ENCODE peak calls at places on chromosomes 1 and 21, in seven cellular contexts. One of them, this sample, is unnamed.

GRCh38 chr1:35111106-35111505 is 31.9 kb downstream of the ZMYM1 start:
- DNase-seq in cardiac muscle cell: no peak
- DNase-seq in mesenchymal stem cell: peak; percentile 70
- DNase-seq in IMR-90: peak; percentile 92
- DNase-seq in fibroblast of lung: peak; percentile 87
- DNase-seq in CD8-positive, alpha-beta T cell: no peak
- DNase-seq in hepatocyte: no peak
- DNase-seq in this sample: no peak

GRCh38 chr1:78339490-78339889 is 151.3 kb upstream of the PTGFR start:
- DNase-seq in hepatocyte: no peak
- DNase-seq in cardiac muscle cell: no peak
- DNase-seq in IMR-90: peak; percentile 80
- DNase-seq in mesenchymal stem cell: peak; percentile 43
- DNase-seq in fibroblast of lung: peak; percentile 86
- DNase-seq in CD8-positive, alpha-beta T cell: no peak
- DNase-seq in this sample: no peak

GRCh38 chr1:184237588-184237987 is 149.2 kb upstream of the C1orf21 start:
- DNase-seq in cardiac muscle cell: no peak
- DNase-seq in fibroblast of lung: no peak
- DNase-seq in hepatocyte: no peak
- DNase-seq in mesenchymal stem cell: no peak
- DNase-seq in CD8-positive, alpha-beta T cell: no peak
- DNase-seq in IMR-90: no peak
- DNase-seq in this sample: no peak

GRCh38 chr21:34737115-34737514 is 68.3 kb downstream of the CLIC6 start:
- DNase-seq in fibroblast of lung: peak; percentile 49
- DNase-seq in cardiac muscle cell: no peak
- DNase-seq in CD8-positive, alpha-beta T cell: no peak
- DNase-seq in IMR-90: no peak
- DNase-seq in hepatocyte: no peak
- DNase-seq in mesenchymal stem cell: peak; percentile 3
- DNase-seq in this sample: no peak

GRCh38 chr1:171911506-171911905 is 70.2 kb downstream of the DNM3 start:
- DNase-seq in cardiac muscle cell: peak; percentile 49
- DNase-seq in CD8-positive, alpha-beta T cell: no peak
- DNase-seq in mesenchymal stem cell: peak; percentile 6
- DNase-seq in IMR-90: no peak
- DNase-seq in fibroblast of lung: peak; percentile 10
- DNase-seq in hepatocyte: peak; percentile 14
- DNase-seq in this sample: no peak

GRCh38 chr1:154520333-154520732 is 18.1 kb upstream of the SHE start:
- DNase-seq in hepatocyte: no peak
- DNase-seq in CD8-positive, alpha-beta T cell: no peak
- DNase-seq in mesenchymal stem cell: no peak
- DNase-seq in fibroblast of lung: peak; percentile 5
- DNase-seq in cardiac muscle cell: no peak
- DNase-seq in IMR-90: peak; percentile 2
- DNase-seq in this sample: no peak

GRCh38 chr1:28172690-28173150 is 3.8 kb downstream of the PTAFR start:
- DNase-seq in fibroblast of lung: peak; percentile 23
- DNase-seq in mesenchymal stem cell: peak; percentile 34
- DNase-seq in IMR-90: no peak
- DNase-seq in CD8-positive, alpha-beta T cell: no peak
- DNase-seq in cardiac muscle cell: peak; percentile 48
- DNase-seq in hepatocyte: peak; percentile 60
- DNase-seq in this sample: peak; percentile 82

GRCh38 chr21:41419921-41420862 is 5.8 kb upstream of the MX1 start:
- DNase-seq in CD8-positive, alpha-beta T cell: no peak
- DNase-seq in mesenchymal stem cell: peak; percentile 93
- DNase-seq in fibroblast of lung: peak; percentile 88
- DNase-seq in IMR-90: peak; percentile 84
- DNase-seq in hepatocyte: peak; percentile 92
- DNase-seq in cardiac muscle cell: peak; percentile 44
- DNase-seq in this sample: peak; percentile 92

GRCh38 chr1:201499795-201500669 is 6.9 kb downstream of the CSRP1 start:
- DNase-seq in cardiac muscle cell: no peak
- DNase-seq in CD8-positive, alpha-beta T cell: no peak
- DNase-seq in fibroblast of lung: no peak
- DNase-seq in IMR-90: no peak
- DNase-seq in mesenchymal stem cell: no peak
- DNase-seq in hepatocyte: no peak
- DNase-seq in this sample: no peak

GRCh38 chr1:90724926-90725325 is 7.8 kb upstream of the BARHL2 start:
- DNase-seq in mesenchymal stem cell: no peak
- DNase-seq in cardiac muscle cell: no peak
- DNase-seq in IMR-90: no peak
- DNase-seq in CD8-positive, alpha-beta T cell: no peak
- DNase-seq in fibroblast of lung: no peak
- DNase-seq in hepatocyte: no peak
- DNase-seq in this sample: no peak

GRCh38 chr1:161238039-161238473 is at the start of gene NR1I3:
- DNase-seq in fibroblast of lung: no peak
- DNase-seq in hepatocyte: peak; percentile 80
- DNase-seq in mesenchymal stem cell: no peak
- DNase-seq in CD8-positive, alpha-beta T cell: no peak
- DNase-seq in cardiac muscle cell: no peak
- DNase-seq in IMR-90: no peak
- DNase-seq in this sample: peak; percentile 87

GRCh38 chr1:223708001-223708359 is 4.4 kb upstream of the CAPN2 start:
- DNase-seq in cardiac muscle cell: no peak
- DNase-seq in CD8-positive, alpha-beta T cell: no peak
- DNase-seq in IMR-90: no peak
- DNase-seq in fibroblast of lung: no peak
- DNase-seq in hepatocyte: no peak
- DNase-seq in mesenchymal stem cell: no peak
- DNase-seq in this sample: peak; percentile 71

DNA sequence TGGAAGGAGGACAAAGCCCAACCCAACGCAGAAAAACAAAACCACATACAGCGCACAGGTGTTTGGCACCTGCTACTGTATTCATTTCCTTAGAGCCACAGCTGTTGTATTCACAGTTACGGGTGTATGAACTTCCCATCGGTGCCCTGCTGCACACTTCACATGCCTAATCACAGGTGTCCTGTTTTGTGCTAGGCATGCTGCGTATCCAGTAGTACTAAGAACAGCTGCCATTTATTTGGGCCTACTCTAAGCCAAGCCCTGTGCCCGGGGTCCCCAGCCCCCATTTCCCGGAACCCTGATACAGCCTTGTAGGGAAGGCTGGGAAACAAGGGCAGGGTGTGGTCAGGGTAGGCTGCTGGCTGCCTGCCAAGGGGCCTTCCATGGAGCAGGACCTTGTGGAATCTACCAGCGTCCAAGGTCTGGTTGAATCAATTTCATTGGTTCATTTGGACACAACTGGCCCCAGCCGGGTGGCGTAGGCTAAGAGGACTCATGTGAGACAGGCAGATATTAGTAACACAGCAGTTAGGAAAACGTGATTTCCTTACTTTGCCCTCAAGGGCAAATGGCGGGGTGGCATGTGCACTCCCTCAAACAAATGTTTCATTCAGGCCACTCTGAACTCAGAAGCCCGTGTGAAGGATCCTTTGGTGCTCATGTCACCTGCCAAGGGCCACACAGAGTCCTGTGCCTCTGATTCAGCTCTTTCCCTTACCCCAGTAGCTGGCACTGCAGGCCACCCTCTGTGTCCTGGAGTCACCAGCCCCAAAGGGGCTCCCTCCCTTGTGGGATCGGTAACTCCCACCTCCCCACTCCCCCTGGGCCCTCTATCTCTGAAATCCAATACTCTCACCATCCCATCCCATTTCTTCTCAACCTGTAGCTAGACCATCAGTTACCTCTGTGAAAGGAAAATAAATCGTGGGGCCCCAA is 986 bp upstream of the RNF186 start:
- DNase-seq in fibroblast of lung: no peak
- DNase-seq in hepatocyte: peak; percentile 86
- DNase-seq in CD8-positive, alpha-beta T cell: no peak
- DNase-seq in mesenchymal stem cell: no peak
- DNase-seq in IMR-90: no peak
- DNase-seq in cardiac muscle cell: no peak
- DNase-seq in this sample: peak; percentile 97
- H3K27ac ChIP-seq in fibroblast of lung: no peak overlapping the region
- H3K27ac ChIP-seq in hepatocyte: peak overlapping the region; percentile 93
- H3K27ac ChIP-seq in CD8-positive, alpha-beta T cell: no peak overlapping the region
- H3K27ac ChIP-seq in mesenchymal stem cell: no peak overlapping the region
- H3K27ac ChIP-seq in IMR-90: no peak overlapping the region
- H3K27ac ChIP-seq in cardiac muscle cell: no peak overlapping the region
- H3K27ac ChIP-seq in this sample: peak overlapping the region; percentile 92

GRCh38 chr1:231318568-231318967 is 19.1 kb downstream of the EXOC8 start:
- DNase-seq in CD8-positive, alpha-beta T cell: no peak
- DNase-seq in fibroblast of lung: no peak
- DNase-seq in IMR-90: no peak
- DNase-seq in mesenchymal stem cell: no peak
- DNase-seq in hepatocyte: no peak
- DNase-seq in cardiac muscle cell: no peak
- DNase-seq in this sample: no peak
- H3K27me3 ChIP-seq in CD8-positive, alpha-beta T cell: no peaks in the 10 kb centered on the region
- H3K27me3 ChIP-seq in fibroblast of lung: no peaks in the 10 kb centered on the region
- H3K27me3 ChIP-seq in IMR-90: no peaks in the 10 kb centered on the region
- H3K27me3 ChIP-seq in mesenchymal stem cell: no peaks in the 10 kb centered on the region
- H3K27me3 ChIP-seq in hepatocyte: no peaks in the 10 kb centered on the region
- H3K27me3 ChIP-seq in cardiac muscle cell: no peaks in the 10 kb centered on the region
- H3K27me3 ChIP-seq in this sample: no peaks in the 10 kb centered on the region

DNA sequence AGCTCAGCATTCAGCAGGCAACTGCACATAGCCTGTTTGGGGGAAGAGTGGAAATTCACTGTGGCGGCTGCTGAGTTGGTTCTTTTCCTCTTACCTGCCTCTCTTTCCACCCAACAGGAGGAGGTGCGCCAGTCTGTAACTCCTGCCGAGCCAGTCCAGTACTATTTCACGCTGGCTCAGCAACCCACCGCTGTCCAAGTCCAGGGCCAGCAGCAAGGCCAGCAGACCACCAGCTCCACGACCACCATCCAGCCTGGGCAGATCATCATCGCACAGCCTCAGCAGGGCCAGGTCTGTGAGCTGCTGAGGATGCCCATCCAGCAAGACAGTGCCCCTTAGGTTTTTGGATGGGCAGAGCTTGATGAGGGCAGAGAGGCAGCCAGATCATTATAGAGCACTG is 25.6 kb upstream of the KCNQ4 start:
- DNase-seq in hepatocyte: no peak
- DNase-seq in CD8-positive, alpha-beta T cell: no peak
- DNase-seq in mesenchymal stem cell: no peak
- DNase-seq in fibroblast of lung: no peak
- DNase-seq in cardiac muscle cell: no peak
- DNase-seq in IMR-90: no peak
- DNase-seq in this sample: no peak
- H3K36me3 ChIP-seq in hepatocyte: no peaks in the 10 kb centered on the region
- H3K36me3 ChIP-seq in CD8-positive, alpha-beta T cell: peaks cover 50% of the 10 kb centered on the region
- H3K36me3 ChIP-seq in mesenchymal stem cell: peaks cover 53% of the 10 kb centered on the region
- H3K36me3 ChIP-seq in fibroblast of lung: peaks cover 7% of the 10 kb centered on the region
- H3K36me3 ChIP-seq in cardiac muscle cell: peaks cover 88% of the 10 kb centered on the region
- H3K36me3 ChIP-seq in IMR-90: peaks cover 50% of the 10 kb centered on the region
- H3K36me3 ChIP-seq in this sample: peaks cover 11% of the 10 kb centered on the region

GRCh38 chr1:174023438-174023837 is 1.3 kb upstream of the RC3H1 start:
- DNase-seq in IMR-90: peak; percentile 50
- DNase-seq in CD8-positive, alpha-beta T cell: no peak
- DNase-seq in fibroblast of lung: peak; percentile 50
- DNase-seq in mesenchymal stem cell: peak; percentile 86
- DNase-seq in cardiac muscle cell: peak; percentile 47
- DNase-seq in hepatocyte: peak; percentile 69
- DNase-seq in this sample: peak; percentile 91
- H3K27ac ChIP-seq in IMR-90: no peak overlapping the region
- H3K27ac ChIP-seq in CD8-positive, alpha-beta T cell: no peak overlapping the region
- H3K27ac ChIP-seq in fibroblast of lung: no peak overlapping the region
- H3K27ac ChIP-seq in mesenchymal stem cell: peak overlapping the region; percentile 23
- H3K27ac ChIP-seq in cardiac muscle cell: peak overlapping the region; percentile 94
- H3K27ac ChIP-seq in hepatocyte: peak overlapping the region; percentile 97
- H3K27ac ChIP-seq in this sample: peak overlapping the region; percentile 30

GRCh38 chr1:207424570-207425131 is 29.5 kb upstream of the CR2 start:
- DNase-seq in fibroblast of lung: no peak
- DNase-seq in IMR-90: no peak
- DNase-seq in cardiac muscle cell: no peak
- DNase-seq in mesenchymal stem cell: no peak
- DNase-seq in CD8-positive, alpha-beta T cell: no peak
- DNase-seq in hepatocyte: no peak
- DNase-seq in this sample: peak; percentile 24

GRCh38 chr1:207418336-207418735 is 35.8 kb upstream of the CR2 start:
- DNase-seq in CD8-positive, alpha-beta T cell: no peak
- DNase-seq in hepatocyte: no peak
- DNase-seq in cardiac muscle cell: no peak
- DNase-seq in IMR-90: no peak
- DNase-seq in fibroblast of lung: no peak
- DNase-seq in mesenchymal stem cell: no peak
- DNase-seq in this sample: no peak

GRCh38 chr1:207421078-207421477 is 33.0 kb upstream of the CR2 start:
- DNase-seq in mesenchymal stem cell: no peak
- DNase-seq in IMR-90: no peak
- DNase-seq in fibroblast of lung: no peak
- DNase-seq in hepatocyte: no peak
- DNase-seq in CD8-positive, alpha-beta T cell: no peak
- DNase-seq in cardiac muscle cell: no peak
- DNase-seq in this sample: no peak

GRCh38 chr1:207423560-207424292 is 30.4 kb upstream of the CR2 start:
- DNase-seq in cardiac muscle cell: no peak
- DNase-seq in hepatocyte: peak; percentile 10
- DNase-seq in CD8-positive, alpha-beta T cell: no peak
- DNase-seq in IMR-90: no peak
- DNase-seq in fibroblast of lung: no peak
- DNase-seq in mesenchymal stem cell: no peak
- DNase-seq in this sample: peak; percentile 9

GRCh38 chr1:207420109-207420508 is 34.0 kb upstream of the CR2 start:
- DNase-seq in IMR-90: no peak
- DNase-seq in cardiac muscle cell: no peak
- DNase-seq in CD8-positive, alpha-beta T cell: no peak
- DNase-seq in mesenchymal stem cell: no peak
- DNase-seq in fibroblast of lung: no peak
- DNase-seq in hepatocyte: no peak
- DNase-seq in this sample: no peak
- H3K27me3 ChIP-seq in IMR-90: peaks cover 1% of the 10 kb centered on the region
- H3K27me3 ChIP-seq in cardiac muscle cell: peaks cover 8% of the 10 kb centered on the region
- H3K27me3 ChIP-seq in CD8-positive, alpha-beta T cell: no peaks in the 10 kb centered on the region
- H3K27me3 ChIP-seq in mesenchymal stem cell: peaks cover 25% of the 10 kb centered on the region
- H3K27me3 ChIP-seq in fibroblast of lung: no peaks in the 10 kb centered on the region
- H3K27me3 ChIP-seq in hepatocyte: peaks cover 4% of the 10 kb centered on the region
- H3K27me3 ChIP-seq in this sample: no peaks in the 10 kb centered on the region

DNA sequence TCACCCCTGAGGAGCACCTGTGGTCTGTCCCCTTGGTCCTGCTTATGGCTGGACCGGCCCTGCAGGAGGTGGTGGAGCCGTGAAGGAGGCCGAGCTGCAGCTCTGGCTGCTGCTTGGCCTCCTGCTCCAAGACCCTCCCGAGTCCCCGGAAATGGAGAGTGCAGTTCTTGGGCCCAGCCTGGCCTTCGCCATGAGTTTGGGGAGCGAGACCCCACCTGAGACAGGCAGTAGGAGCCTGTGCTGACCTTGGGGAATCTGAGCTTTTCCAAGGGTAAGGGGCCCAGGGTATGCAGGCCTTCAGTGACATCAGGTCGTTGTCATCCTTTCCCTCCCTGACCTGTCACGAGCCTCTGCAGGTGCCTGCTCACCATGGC is 14.1 kb downstream of the TMEM201 start:
- DNase-seq in IMR-90: no peak
- DNase-seq in fibroblast of lung: no peak
- DNase-seq in CD8-positive, alpha-beta T cell: no peak
- DNase-seq in mesenchymal stem cell: no peak
- DNase-seq in hepatocyte: no peak
- DNase-seq in cardiac muscle cell: no peak
- DNase-seq in this sample: no peak
- H3K36me3 ChIP-seq in IMR-90: peaks cover 25% of the 10 kb centered on the region
- H3K36me3 ChIP-seq in fibroblast of lung: peaks cover 7% of the 10 kb centered on the region
- H3K36me3 ChIP-seq in CD8-positive, alpha-beta T cell: no peaks in the 10 kb centered on the region
- H3K36me3 ChIP-seq in mesenchymal stem cell: peaks cover 91% of the 10 kb centered on the region
- H3K36me3 ChIP-seq in hepatocyte: no peaks in the 10 kb centered on the region
- H3K36me3 ChIP-seq in cardiac muscle cell: peaks cover 35% of the 10 kb centered on the region
- H3K36me3 ChIP-seq in this sample: peaks cover 4% of the 10 kb centered on the region

This sample was measured in small intestine.